ENCODE peak calls at places on chromosomes 16 and 17, in four cellular contexts. One of them, this sample, is unnamed.

GRCh38 chr17:12180644-12181261 is 160.1 kb downstream of the MAP2K4 start:
- DNase-seq in A549: peak
- DNase-seq in heart right ventricle: no peak
- DNase-seq in heart left ventricle: peak
- DNase-seq in this sample: no peak

GRCh38 chr16:64910351-64910750 is 211.5 kb downstream of the CDH11 start:
- DNase-seq in A549: no peak
- DNase-seq in heart right ventricle: peak
- DNase-seq in heart left ventricle: peak
- DNase-seq in this sample: no peak

GRCh38 chr17:39235555-39236221 is 9.9 kb upstream of the STAC2 start:
- DNase-seq in heart left ventricle: no peak
- DNase-seq in heart right ventricle: no peak
- DNase-seq in A549: peak
- DNase-seq in this sample: no peak

GRCh38 chr17:59963738-59964454 is 644 bp downstream of the RNFT1 start:
- DNase-seq in heart left ventricle: no peak
- DNase-seq in heart right ventricle: peak
- DNase-seq in A549: peak
- DNase-seq in this sample: peak

GRCh38 chr16:10332775-10333174 is 53.1 kb upstream of the ATF7IP2 start:
- DNase-seq in A549: no peak
- DNase-seq in heart right ventricle: no peak
- DNase-seq in heart left ventricle: no peak
- DNase-seq in this sample: no peak

GRCh38 chr17:604719-605118 is 109.9 kb downstream of the VPS53 start:
- DNase-seq in heart left ventricle: no peak
- DNase-seq in A549: no peak
- DNase-seq in heart right ventricle: no peak
- DNase-seq in this sample: no peak

GRCh38 chr16:53546988-53547391 is 44.0 kb upstream of the AKTIP start:
- DNase-seq in heart right ventricle: no peak
- DNase-seq in A549: peak
- DNase-seq in heart left ventricle: no peak
- DNase-seq in this sample: no peak

GRCh38 chr17:3002538-3003301 is 60.7 kb downstream of the OR1D5 start:
- DNase-seq in heart left ventricle: no peak
- DNase-seq in heart right ventricle: no peak
- DNase-seq in A549: no peak
- DNase-seq in this sample: no peak

GRCh38 chr16:70437017-70437581 is 1.8 kb downstream of the ST3GAL2 start:
- DNase-seq in heart left ventricle: no peak
- DNase-seq in A549: no peak
- DNase-seq in heart right ventricle: no peak
- DNase-seq in this sample: no peak

GRCh38 chr16:85366031-85366763 is 246.9 kb upstream of the GSE1 start:
- DNase-seq in A549: no peak
- DNase-seq in heart left ventricle: no peak
- DNase-seq in heart right ventricle: no peak
- DNase-seq in this sample: no peak

GRCh38 chr16:1290860-1291575 is 18.4 kb upstream of the UBE2I start:
- DNase-seq in heart left ventricle: no peak
- DNase-seq in heart right ventricle: no peak
- DNase-seq in A549: no peak
- DNase-seq in this sample: no peak

GRCh38 chr16:86578499-86579267 is at the start of gene FOXL1:
- DNase-seq in A549: no peak
- DNase-seq in heart right ventricle: peak
- DNase-seq in heart left ventricle: no peak
- DNase-seq in this sample: no peak

GRCh38 chr17:20920813-20921199 is 122.0 kb downstream of the USP22 start:
- DNase-seq in A549: no peak
- DNase-seq in heart right ventricle: no peak
- DNase-seq in heart left ventricle: no peak
- DNase-seq in this sample: no peak

GRCh38 chr16:84040823-84041391 is 1.7 kb downstream of the SLC38A8 start:
- DNase-seq in A549: no peak
- DNase-seq in heart right ventricle: no peak
- DNase-seq in heart left ventricle: no peak
- DNase-seq in this sample: no peak

GRCh38 chr16:17076121-17076757 is 394.5 kb downstream of the XYLT1 start:
- DNase-seq in heart left ventricle: no peak
- DNase-seq in heart right ventricle: no peak
- DNase-seq in A549: no peak
- DNase-seq in this sample: no peak

GRCh38 chr16:57862698-57863433 is 60.6 kb upstream of the KIFC3 start:
- DNase-seq in heart right ventricle: no peak
- DNase-seq in heart left ventricle: no peak
- DNase-seq in A549: peak
- DNase-seq in this sample: no peak

GRCh38 chr16:86697715-86698114 is 119.4 kb downstream of the FOXL1 start:
- DNase-seq in heart left ventricle: no peak
- DNase-seq in heart right ventricle: no peak
- DNase-seq in A549: no peak
- DNase-seq in this sample: no peak

GRCh38 chr17:39787038-39787437 is 49.3 kb downstream of the GRB7 start:
- DNase-seq in A549: no peak
- DNase-seq in heart left ventricle: no peak
- DNase-seq in heart right ventricle: no peak
- DNase-seq in this sample: no peak

GRCh38 chr17:47820023-47820789 is 1.4 kb downstream of the OSBPL7 start:
- DNase-seq in heart left ventricle: no peak
- DNase-seq in A549: no peak
- DNase-seq in heart right ventricle: no peak
- DNase-seq in this sample: no peak

GRCh38 chr17:44914148-44914547 is 1.2 kb downstream of the GFAP start:
- DNase-seq in A549: no peak
- DNase-seq in heart right ventricle: no peak
- DNase-seq in heart left ventricle: no peak
- DNase-seq in this sample: no peak

GRCh38 chr16:51181495-51181795 is 30.4 kb upstream of the SALL1 start:
- DNase-seq in A549: no peak
- DNase-seq in heart left ventricle: no peak
- DNase-seq in heart right ventricle: no peak
- DNase-seq in this sample: no peak

GRCh38 chr16:15607700-15608396 is 35.1 kb downstream of the MARF1 start:
- DNase-seq in A549: no peak
- DNase-seq in heart right ventricle: peak
- DNase-seq in heart left ventricle: peak
- DNase-seq in this sample: no peak

GRCh38 chr17:60079401-60079861 is 710 bp upstream of the HEATR6 start:
- DNase-seq in A549: peak
- DNase-seq in heart left ventricle: no peak
- DNase-seq in heart right ventricle: no peak
- DNase-seq in this sample: no peak

GRCh38 chr16:31713071-31713944 is 160.3 kb upstream of the ZNF267 start:
- DNase-seq in A549: peak
- DNase-seq in heart left ventricle: peak
- DNase-seq in heart right ventricle: peak
- DNase-seq in this sample: peak
- H3K4me3 ChIP-seq in A549: peak
- H3K4me3 ChIP-seq in heart left ventricle: peak
- H3K4me3 ChIP-seq in heart right ventricle: peak
- H3K4me3 ChIP-seq in this sample: peak

DNA sequence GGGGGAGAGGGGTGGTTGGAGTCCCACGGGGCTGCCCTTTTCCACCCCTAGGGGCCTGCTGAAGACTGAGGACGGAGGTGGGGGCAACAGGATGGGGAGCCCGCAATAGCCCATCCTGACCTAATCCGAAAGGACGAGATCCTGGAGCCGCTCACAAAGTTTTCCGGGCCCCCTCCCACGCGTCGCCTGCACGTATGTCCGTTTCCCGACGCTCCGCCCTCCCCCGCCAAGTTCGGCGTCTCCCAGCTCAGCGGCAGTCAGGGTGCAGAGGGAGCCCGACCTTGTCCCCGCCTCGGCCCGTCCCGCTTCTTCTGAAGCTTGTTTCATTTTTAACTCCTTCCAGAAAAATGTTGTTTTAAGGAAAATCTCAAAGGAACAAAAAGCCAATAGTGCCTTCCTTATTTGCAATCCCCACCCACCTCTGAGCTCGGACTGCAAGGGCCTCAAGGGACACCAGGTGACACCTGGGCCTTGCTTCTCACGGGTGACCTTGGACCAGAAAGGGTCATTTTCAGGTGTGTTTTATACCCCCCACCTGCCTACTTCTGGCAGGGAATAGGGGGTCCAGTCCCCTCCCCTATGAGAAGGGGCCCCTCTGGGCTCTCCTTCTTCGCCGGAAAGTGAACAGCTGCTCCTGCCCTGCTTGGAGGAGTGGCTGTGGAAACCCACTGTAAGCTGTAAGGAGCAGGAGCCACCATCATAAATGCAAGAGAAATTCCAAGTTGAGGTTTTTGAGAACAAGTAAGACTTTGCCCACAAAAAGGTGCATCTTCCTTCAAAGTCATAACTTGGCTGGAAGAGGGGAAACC is 3.4 kb upstream of the ZNF423 start:
- DNase-seq in heart right ventricle: peak
- DNase-seq in A549: no peak
- DNase-seq in heart left ventricle: peak
- DNase-seq in this sample: no peak
- TF ChIP-seq CTCF in heart right ventricle: no peak
- TF ChIP-seq CTCF in A549: no peak
- TF ChIP-seq CTCF in heart left ventricle: no peak
- TF ChIP-seq CTCF in this sample: no peak

DNA sequence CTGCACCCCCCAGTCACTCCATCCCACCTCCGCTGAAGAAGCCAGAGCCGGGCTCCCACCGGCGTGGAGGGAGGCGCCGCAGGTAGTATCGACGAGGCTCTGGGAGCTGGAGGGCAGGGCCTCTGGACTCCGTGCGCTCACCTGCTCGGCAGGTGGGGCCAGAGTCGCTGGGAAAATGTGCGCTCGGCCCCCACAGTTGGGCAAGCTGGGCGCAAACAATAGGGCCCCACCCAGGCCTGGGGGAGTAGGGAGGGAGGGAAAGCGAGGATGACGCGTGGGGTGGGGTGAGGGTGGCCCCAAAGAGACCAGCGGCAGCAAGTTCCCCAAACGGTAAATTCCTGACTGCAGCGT is 660 bp downstream of the JUP start:
- DNase-seq in A549: no peak
- DNase-seq in heart right ventricle: peak
- DNase-seq in heart left ventricle: peak
- DNase-seq in this sample: no peak
- H3K4me3 ChIP-seq in A549: peak
- H3K4me3 ChIP-seq in heart right ventricle: peak
- H3K4me3 ChIP-seq in heart left ventricle: peak
- H3K4me3 ChIP-seq in this sample: peak

DNA sequence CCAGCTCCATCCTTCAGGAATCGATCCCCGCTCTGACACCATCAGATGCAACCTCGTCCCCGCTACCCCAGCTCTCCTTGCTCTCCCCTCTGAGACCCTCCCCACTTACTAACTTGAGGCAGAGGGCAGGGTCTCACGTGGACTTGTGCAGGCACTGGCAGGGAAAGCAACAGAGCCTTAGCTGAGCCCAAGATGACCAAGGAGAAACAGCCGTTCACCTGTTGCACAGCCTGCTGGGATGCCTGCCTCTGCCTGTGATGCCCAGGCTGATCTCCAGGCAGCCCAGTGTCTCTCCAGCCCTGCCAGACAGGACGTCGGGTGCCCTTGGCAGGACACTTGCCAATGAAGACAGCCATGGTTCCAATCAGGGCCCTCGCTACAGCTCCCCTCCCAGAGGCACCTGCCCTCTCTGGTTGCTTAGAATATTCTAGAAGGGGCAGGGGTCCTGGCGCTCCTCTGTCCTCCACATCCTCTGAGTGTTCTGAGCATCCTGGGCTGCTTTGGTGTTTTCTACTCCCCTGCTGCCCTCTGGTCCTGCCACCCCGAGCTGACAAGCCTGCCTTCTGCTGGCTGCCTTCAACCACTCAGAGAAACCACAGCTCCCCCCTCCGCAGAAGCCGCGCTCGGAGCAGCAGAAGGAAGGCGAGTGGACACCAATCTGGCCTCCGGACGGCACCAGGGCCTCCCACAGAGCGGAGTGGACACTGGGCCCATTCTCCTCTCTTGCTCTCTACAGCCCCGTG is 6.7 kb downstream of the CEP295NL start:
- DNase-seq in A549: no peak
- DNase-seq in heart right ventricle: no peak
- DNase-seq in heart left ventricle: no peak
- DNase-seq in this sample: no peak
- TF ChIP-seq CTCF in A549: no peak
- TF ChIP-seq CTCF in heart right ventricle: peak
- TF ChIP-seq CTCF in heart left ventricle: no peak
- TF ChIP-seq CTCF in this sample: no peak